ENCODE peak calls at places on chromosome 19, in eight cellular contexts. J, I, O, N, Y, W, E and M are unnamed samples.

GRCh38 chr19:50629194-50629593 is 10.5 kb downstream of the SYT3 start:
- DNase-seq in J (no peak), W (no peak), Y (no peak), O (no peak), I (no peak), E (no peak), N (no peak), M (no peak)

GRCh38 chr19:18000981-18001836 is 6.8 kb upstream of the ARRDC2 start:
- DNase-seq in W (peak; percentile 78), O (peak; percentile 69), I (no peak), E (peak; percentile 80), N (peak; percentile 85), J (peak; percentile 90), Y (no peak), M (peak; percentile 81)

GRCh38 chr19:5586300-5587070 is 18.7 kb upstream of the TINCR start:
- DNase-seq in J (no peak), I (no peak), Y (no peak), N (no peak), E (peak; percentile 10), W (no peak), O (no peak), M (no peak)

GRCh38 chr19:39199025-39199424 is 2.3 kb downstream of the NCCRP1 start:
- DNase-seq in N (peak; percentile 95), W (peak; percentile 88), O (no peak), Y (no peak), I (no peak), J (peak; percentile 52), E (peak; percentile 26), M (peak; percentile 40)

GRCh38 chr19:40331052-40331451 is 17.1 kb downstream of the C19orf47 start:
- DNase-seq in O (no peak), E (no peak), J (no peak), Y (no peak), W (no peak), N (no peak), I (no peak), M (no peak)

GRCh38 chr19:14113762-14114414 is 3.7 kb downstream of the PRKACA start:
- DNase-seq in N (no peak), J (no peak), O (no peak), I (no peak), Y (no peak), E (no peak), W (peak; percentile 46), M (no peak)

GRCh38 chr19:996051-996838 is 4.0 kb upstream of the GRIN3B start:
- DNase-seq in Y (no peak), O (peak; percentile 45), I (no peak), W (peak; percentile 51), N (peak; percentile 55), J (peak; percentile 67), E (peak; percentile 64), M (peak; percentile 37)

GRCh38 chr19:17873661-17874422 is 2.1 kb downstream of the SLC5A5 start:
- DNase-seq in J (peak; percentile 27), E (no peak), O (no peak), N (no peak), Y (no peak), I (no peak), W (peak; percentile 32), M (no peak)

GRCh38 chr19:1170938-1171754 is 2.9 kb downstream of the SBNO2 start:
- DNase-seq in W (no peak), N (no peak), O (no peak), E (no peak), J (no peak), I (no peak), Y (no peak), M (no peak)

GRCh38 chr19:52343548-52343947 is 7.5 kb downstream of the ZNF610 start:
- DNase-seq in Y (peak; percentile 32), E (peak; percentile 25), I (no peak), N (peak; percentile 59), O (peak; percentile 2), W (peak; percentile 80), J (peak; percentile 51), M (peak; percentile 9)

GRCh38 chr19:19113040-19113541 is 25.2 kb downstream of the TMEM161A start:
- DNase-seq in J (peak; percentile 50), O (peak; percentile 56), Y (no peak), W (no peak), E (peak; percentile 30), I (no peak), N (no peak), M (no peak)

GRCh38 chr19:46670874-46671273 is 9.9 kb upstream of the DACT3 start:
- DNase-seq in Y (no peak), W (no peak), N (no peak), O (no peak), I (no peak), E (peak; percentile 62), J (peak; percentile 22), M (peak; percentile 20)

GRCh38 chr19:39031368-39032163 is 783 bp downstream of the FBXO27 start:
- DNase-seq in I (peak; percentile 100), N (peak; percentile 99), J (peak; percentile 64), Y (no peak), W (peak; percentile 84), E (peak; percentile 81), O (peak; percentile 40), M (peak; percentile 73)

GRCh38 chr19:54357381-54357780 is 7.3 kb downstream of the LAIR1 start:
- DNase-seq in N (no peak), W (no peak), J (no peak), E (no peak), I (no peak), O (no peak), Y (no peak), M (no peak)

GRCh38 chr19:40217921-40218890 is at the start of gene TTC9B:
- DNase-seq in N (no peak), E (no peak), O (no peak), Y (no peak), I (no peak), W (peak; percentile 46), J (no peak), M (no peak)

GRCh38 chr19:3968556-3969434 is 2.1 kb downstream of the DAPK3 start:
- DNase-seq in Y (peak; percentile 98), N (peak; percentile 89), O (peak; percentile 99), E (peak; percentile 99), I (peak; percentile 93), W (peak; percentile 59), J (peak; percentile 100), M (peak; percentile 99)

GRCh38 chr19:24127601-24128000 is 40.6 kb downstream of the ZNF254 start:
- DNase-seq in J (no peak), W (no peak), E (no peak), I (no peak), N (no peak), O (no peak), Y (no peak), M (no peak)
- H3K4me3 ChIP-seq in J (no peak overlapping the region), W (no peak overlapping the region), E (no peak overlapping the region), I (no peak overlapping the region), N (no peak overlapping the region), O (no peak overlapping the region), Y (no peak overlapping the region), M (no peak overlapping the region)

GRCh38 chr19:48740705-48741030 is 258 bp upstream of the RASIP1 start:
- DNase-seq in O (no peak), E (no peak), W (peak; percentile 80), N (peak; percentile 40), Y (no peak), J (no peak), I (no peak), M (no peak)

GRCh38 chr19:48739400-48739825 is 997 bp downstream of the RASIP1 start:
- DNase-seq in N (no peak), O (no peak), Y (no peak), E (no peak), I (no peak), J (no peak), W (no peak), M (no peak)

GRCh38 chr19:48737360-48737998 is 2.9 kb downstream of the RASIP1 start:
- DNase-seq in Y (no peak), N (peak; percentile 93), I (no peak), W (peak; percentile 85), O (no peak), J (no peak), E (no peak), M (no peak)

GRCh38 chr19:48739835-48740704 is at the start of gene RASIP1:
- DNase-seq in J (no peak), N (peak; percentile 65), W (no peak), E (no peak), I (no peak), Y (no peak), O (no peak), M (no peak)

DNA sequence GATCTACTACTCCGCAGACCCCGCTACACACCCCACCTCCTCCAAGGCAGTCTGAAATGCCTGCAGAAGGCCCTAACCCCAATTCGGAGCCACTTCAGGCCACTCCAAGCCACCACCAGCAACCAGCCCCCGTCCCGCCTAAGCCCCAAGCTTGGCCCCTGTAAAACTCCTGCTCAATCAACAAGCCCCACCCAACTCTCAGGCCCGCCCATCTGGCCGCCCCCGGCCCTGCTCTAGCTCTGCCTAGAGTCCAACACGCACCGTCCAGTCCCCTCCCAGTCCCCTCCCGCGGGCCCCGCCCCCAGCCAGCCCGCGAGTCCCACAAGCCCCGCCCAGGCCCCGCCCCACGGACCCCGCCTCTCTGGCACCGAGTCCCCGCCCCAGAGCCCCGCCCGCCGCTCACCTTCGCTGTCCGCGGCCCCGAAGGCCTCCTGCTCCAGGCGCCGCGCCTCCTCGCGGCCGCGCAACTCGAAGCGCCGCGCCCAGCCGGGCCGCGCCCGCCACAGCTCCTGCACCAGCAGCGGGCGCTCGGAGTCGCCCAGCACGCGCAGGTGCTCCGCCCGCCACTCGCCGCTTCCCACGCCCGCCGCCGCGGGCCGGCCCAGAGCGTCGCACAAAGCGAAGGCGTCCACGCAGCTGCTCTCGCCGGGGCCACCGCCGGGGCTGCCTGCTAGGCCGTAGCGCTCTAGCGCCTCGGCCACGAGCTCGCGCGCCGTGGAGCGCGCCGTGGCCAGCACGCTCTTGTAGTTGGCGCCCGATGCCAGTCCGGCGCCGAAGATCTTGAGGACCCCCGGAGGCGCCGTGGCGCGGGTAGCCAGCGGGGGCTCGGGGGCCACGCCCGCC is 1.6 kb downstream of the RASIP1 start:
- DNase-seq in Y (peak; percentile 38), N (peak; percentile 98), W (peak; percentile 95), I (no peak), O (peak; percentile 74), E (peak; percentile 71), J (peak; percentile 69), M (peak; percentile 45)
- TF ChIP-seq CTCF in Y (peak; percentile 61), N (peak; percentile 55), W (peak; percentile 72), I (no peak), O (peak; percentile 6), E (peak; percentile 9), J (no peak), M (no peak)

GRCh38 chr19:23392706-23393105 is 2.6 kb downstream of the ZNF91 start:
- DNase-seq in I (no peak), E (peak; percentile 35), W (no peak), N (no peak), J (peak; percentile 12), O (no peak), Y (no peak), M (no peak)

GRCh38 chr19:23391239-23391638 is 4.0 kb downstream of the ZNF91 start:
- DNase-seq in I (no peak), E (no peak), N (no peak), O (no peak), Y (peak; percentile 82), W (no peak), J (no peak), M (no peak)

GRCh38 chr19:23395041-23395721 is at the start of gene ZNF91:
- DNase-seq in Y (peak; percentile 98), N (peak; percentile 96), W (peak; percentile 99), O (peak; percentile 98), J (peak; percentile 97), I (peak; percentile 72), E (peak; percentile 97), M (peak; percentile 95)

GRCh38 chr19:23393121-23393520 is 2.1 kb downstream of the ZNF91 start:
- DNase-seq in W (no peak), N (no peak), O (no peak), Y (no peak), I (no peak), E (no peak), J (peak; percentile 28), M (no peak)
- H3K4me3 ChIP-seq in W (no peak overlapping the region), N (no peak overlapping the region), O (no peak overlapping the region), Y (no peak overlapping the region), I (no peak overlapping the region), E (no peak overlapping the region), J (no peak overlapping the region), M (no peak overlapping the region)

GRCh38 chr19:58228584-58229254 is at the start of gene ZNF544:
- DNase-seq in I (no peak), W (peak; percentile 82), E (peak; percentile 77), J (peak; percentile 75), O (peak; percentile 57), Y (peak; percentile 39), N (peak; percentile 65), M (peak; percentile 70)
- TF ChIP-seq CTCF in I (no peak), W (peak; percentile 23), E (peak; percentile 33), J (peak; percentile 29), O (peak; percentile 55), Y (no peak), N (no peak), M (peak; percentile 28)